ENCODE peak calls at places on chromosome 9, in seven cellular contexts. R, E, O, Y, C, L and S are unnamed samples.

GRCh38 chr9:114532561-114533237 is 27.4 kb upstream of the WHRN start:
- DNase-seq in R (no peak), E (no peak), O (no peak), Y (no peak), C (no peak), L (no peak), S (no peak)

GRCh38 chr9:135075234-135076142 is 12.0 kb upstream of the OLFM1 start:
- DNase-seq in R (peak), E (peak), O (no peak), Y (no peak), C (no peak), L (peak), S (no peak)

GRCh38 chr9:107000218-107000617 is 137.3 kb downstream of the ZNF462 start:
- DNase-seq in R (no peak), E (no peak), O (no peak), Y (no peak), C (no peak), L (no peak), S (no peak)

GRCh38 chr9:86792136-86792535 is 155.2 kb downstream of the GAS1 start:
- DNase-seq in R (no peak), E (no peak), O (no peak), Y (no peak), C (peak), L (no peak), S (no peak)

GRCh38 chr9:71509054-71509453 is 259.3 kb downstream of the CEMIP2 start:
- DNase-seq in R (no peak), E (no peak), O (no peak), Y (no peak), C (peak), L (no peak), S (no peak)

GRCh38 chr9:73806876-73807275 is 655.2 kb downstream of the ANXA1 start:
- DNase-seq in R (no peak), E (no peak), O (peak), Y (no peak), C (no peak), L (no peak), S (no peak)

GRCh38 chr9:114174876-114175771 is 19.8 kb downstream of the COL27A1 start:
- DNase-seq in R (peak), E (no peak), O (peak), Y (no peak), C (no peak), L (peak), S (no peak)

GRCh38 chr9:3863114-3863528 is 337.3 kb upstream of the RFX3 start:
- DNase-seq in R (no peak), E (no peak), O (peak), Y (no peak), C (peak), L (no peak), S (no peak)

GRCh38 chr9:88737031-88737430 is 202.1 kb downstream of the NXNL2 start:
- DNase-seq in R (no peak), E (no peak), O (no peak), Y (no peak), C (no peak), L (no peak), S (no peak)

GRCh38 chr9:18595597-18595996 is 121.6 kb downstream of the ADAMTSL1 start:
- DNase-seq in R (no peak), E (no peak), O (no peak), Y (no peak), C (no peak), L (no peak), S (no peak)

GRCh38 chr9:111992523-111992922 is 95.9 kb downstream of the UGCG start:
- DNase-seq in R (no peak), E (no peak), O (peak), Y (no peak), C (peak), L (no peak), S (peak)

GRCh38 chr9:131709741-131710499 is 30.0 kb downstream of the RAPGEF1 start:
- DNase-seq in R (no peak), E (no peak), O (peak), Y (no peak), C (no peak), L (no peak), S (peak)

GRCh38 chr9:124295097-124295794 is 37.5 kb downstream of the NEK6 start:
- DNase-seq in R (no peak), E (no peak), O (peak), Y (no peak), C (no peak), L (no peak), S (peak)

GRCh38 chr9:124292696-124293593 is 35.2 kb downstream of the NEK6 start:
- DNase-seq in R (no peak), E (no peak), O (no peak), Y (no peak), C (no peak), L (no peak), S (no peak)

GRCh38 chr9:124296094-124296493 is 38.3 kb downstream of the NEK6 start:
- DNase-seq in R (no peak), E (no peak), O (no peak), Y (no peak), C (no peak), L (no peak), S (no peak)

GRCh38 chr9:124291801-124292396 is 34.1 kb downstream of the NEK6 start:
- DNase-seq in R (no peak), E (no peak), O (no peak), Y (no peak), C (no peak), L (no peak), S (peak)

GRCh38 chr9:124293712-124294504 is 36.2 kb downstream of the NEK6 start:
- DNase-seq in R (no peak), E (no peak), O (no peak), Y (no peak), C (peak), L (no peak), S (no peak)
- TF ChIP-seq CTCF in R (no peak), E (peak), O (peak), Y (no peak), C (no peak), L (no peak), S (no peak)

GRCh38 chr9:36798350-36799065 is 225.8 kb downstream of the MELK start:
- DNase-seq in R (no peak), E (peak), O (no peak), Y (no peak), C (peak), L (no peak), S (no peak)
- TF ChIP-seq CTCF in R (no peak), E (peak), O (no peak), Y (peak), C (peak), L (no peak), S (peak)

GRCh38 chr9:121463026-121463827 is 36.4 kb downstream of the GGTA1 start:
- DNase-seq in R (peak), E (peak), O (peak), Y (peak), C (peak), L (peak), S (peak)
- TF ChIP-seq CTCF in R (no peak), E (peak), O (peak), Y (peak), C (peak), L (no peak), S (peak)

DNA sequence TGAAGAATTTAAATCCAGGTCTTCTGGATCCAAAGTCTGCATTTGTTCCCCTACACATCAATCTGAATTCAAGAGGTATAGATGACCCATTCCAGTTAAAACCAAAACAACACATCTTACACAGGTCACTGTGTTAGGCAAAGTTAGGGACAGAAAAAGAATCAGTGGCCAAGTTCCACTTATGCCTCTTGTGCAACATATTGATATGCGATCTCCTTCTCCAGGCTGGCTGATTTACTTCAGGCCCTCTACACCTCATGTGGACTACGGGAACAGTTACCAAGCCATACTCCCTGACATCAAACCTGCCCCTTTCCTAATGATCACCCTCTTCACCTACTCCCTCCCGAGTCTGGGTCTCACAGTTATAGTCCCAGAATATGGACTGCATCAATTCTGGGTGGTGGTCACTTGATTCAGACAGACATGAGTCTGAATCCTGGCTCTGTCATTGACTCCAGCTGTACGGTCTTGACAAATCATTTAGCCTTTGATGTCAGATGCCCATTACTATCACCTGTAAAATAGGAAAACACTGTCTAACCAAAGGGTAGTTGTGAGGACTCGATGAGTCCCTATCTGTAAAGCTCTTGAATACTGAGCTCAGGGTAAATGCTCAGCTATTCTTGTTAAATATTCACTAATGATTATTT is 26.0 kb downstream of the GOLGA1 start:
- DNase-seq in R (no peak), E (no peak), O (no peak), Y (no peak), C (no peak), L (no peak), S (no peak)
- TF ChIP-seq CTCF in R (no peak), E (no peak), O (no peak), Y (no peak), C (no peak), L (no peak), S (no peak)

GRCh38 chr9:138053996-138054752 is 176.6 kb downstream of the CACNA1B start:
- DNase-seq in R (no peak), E (peak), O (no peak), Y (no peak), C (no peak), L (peak), S (no peak)
- TF ChIP-seq CTCF in R (no peak), E (no peak), O (no peak), Y (no peak), C (no peak), L (no peak), S (no peak)

GRCh38 chr9:136343884-136344269 is 16.5 kb downstream of the GPSM1 start:
- DNase-seq in R (no peak), E (no peak), O (no peak), Y (no peak), C (no peak), L (no peak), S (no peak)

GRCh38 chr9:136341042-136341655 is 13.8 kb downstream of the GPSM1 start:
- DNase-seq in R (no peak), E (no peak), O (no peak), Y (no peak), C (no peak), L (no peak), S (no peak)

GRCh38 chr9:136343121-136343883 is 16.0 kb downstream of the GPSM1 start:
- DNase-seq in R (no peak), E (no peak), O (no peak), Y (no peak), C (no peak), L (no peak), S (no peak)

GRCh38 chr9:136341769-136342168 is 14.4 kb downstream of the GPSM1 start:
- DNase-seq in R (no peak), E (no peak), O (no peak), Y (no peak), C (no peak), L (no peak), S (no peak)

DNA sequence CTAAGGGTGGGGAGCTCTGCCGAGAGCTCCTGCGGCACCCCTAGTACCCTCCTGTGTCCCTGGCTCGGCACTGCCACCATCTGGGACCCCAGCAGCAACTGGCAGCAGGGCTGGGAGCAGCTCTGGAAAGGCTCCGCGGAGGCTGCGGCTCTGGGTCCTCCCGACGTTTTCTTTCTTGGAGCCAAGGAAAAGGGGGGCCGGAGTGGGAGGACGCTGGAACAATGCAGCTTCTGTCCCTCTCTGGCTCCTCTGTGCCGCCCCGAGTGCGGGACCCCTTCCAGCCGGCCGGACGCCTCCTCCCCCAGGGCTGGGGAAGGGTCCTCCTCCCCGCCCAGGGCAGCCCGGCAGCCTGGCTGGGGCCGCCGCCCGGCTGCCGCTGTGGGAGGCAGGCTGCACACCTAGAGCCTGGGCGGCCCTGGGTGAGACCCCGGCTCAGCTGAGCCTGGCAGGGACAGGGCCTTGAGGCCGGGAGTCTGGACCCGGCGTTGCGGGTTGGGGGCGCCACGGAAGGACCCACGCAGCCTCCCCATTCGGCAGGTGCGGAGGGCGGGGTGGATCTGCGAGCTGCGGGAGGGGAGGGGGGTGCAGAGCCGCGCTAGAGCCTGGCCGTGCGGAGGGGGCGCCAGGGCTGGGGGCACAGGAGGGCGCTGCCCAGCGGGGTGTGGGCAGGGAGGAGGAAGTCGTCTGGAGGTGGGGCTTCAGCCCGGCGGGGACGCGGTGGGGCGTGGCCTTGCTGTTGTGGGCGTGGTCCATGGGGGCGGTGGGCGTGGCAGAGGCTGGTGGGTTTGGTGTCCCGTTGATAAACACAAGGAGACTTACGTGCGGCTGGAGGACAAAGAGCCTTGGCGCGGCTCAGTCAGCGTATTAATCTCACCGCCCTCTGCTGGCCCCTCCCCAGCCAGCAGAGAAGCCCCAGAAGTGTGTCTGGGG is 15.1 kb downstream of the GPSM1 start:
- DNase-seq in R (peak), E (peak), O (peak), Y (peak), C (no peak), L (peak), S (peak)
- TF ChIP-seq CTCF in R (no peak), E (peak), O (no peak), Y (no peak), C (no peak), L (no peak), S (no peak)

GRCh38 chr9:91033802-91034201 is 232.2 kb downstream of the SYK start:
- DNase-seq in R (peak), E (peak), O (no peak), Y (no peak), C (peak), L (no peak), S (peak)
- TF ChIP-seq CTCF in R (peak), E (peak), O (peak), Y (peak), C (peak), L (no peak), S (peak)

GRCh38 chr9:126146254-126147145 is 180.1 kb upstream of the MVB12B start:
- DNase-seq in R (no peak), E (peak), O (no peak), Y (peak), C (peak), L (no peak), S (peak)
- TF ChIP-seq CTCF in R (no peak), E (peak), O (peak), Y (peak), C (peak), L (no peak), S (peak)

GRCh38 chr9:21155501-21155900 is 11.0 kb downstream of the IFNA21 start:
- DNase-seq in R (no peak), E (no peak), O (peak), Y (no peak), C (no peak), L (no peak), S (no peak)

DNA sequence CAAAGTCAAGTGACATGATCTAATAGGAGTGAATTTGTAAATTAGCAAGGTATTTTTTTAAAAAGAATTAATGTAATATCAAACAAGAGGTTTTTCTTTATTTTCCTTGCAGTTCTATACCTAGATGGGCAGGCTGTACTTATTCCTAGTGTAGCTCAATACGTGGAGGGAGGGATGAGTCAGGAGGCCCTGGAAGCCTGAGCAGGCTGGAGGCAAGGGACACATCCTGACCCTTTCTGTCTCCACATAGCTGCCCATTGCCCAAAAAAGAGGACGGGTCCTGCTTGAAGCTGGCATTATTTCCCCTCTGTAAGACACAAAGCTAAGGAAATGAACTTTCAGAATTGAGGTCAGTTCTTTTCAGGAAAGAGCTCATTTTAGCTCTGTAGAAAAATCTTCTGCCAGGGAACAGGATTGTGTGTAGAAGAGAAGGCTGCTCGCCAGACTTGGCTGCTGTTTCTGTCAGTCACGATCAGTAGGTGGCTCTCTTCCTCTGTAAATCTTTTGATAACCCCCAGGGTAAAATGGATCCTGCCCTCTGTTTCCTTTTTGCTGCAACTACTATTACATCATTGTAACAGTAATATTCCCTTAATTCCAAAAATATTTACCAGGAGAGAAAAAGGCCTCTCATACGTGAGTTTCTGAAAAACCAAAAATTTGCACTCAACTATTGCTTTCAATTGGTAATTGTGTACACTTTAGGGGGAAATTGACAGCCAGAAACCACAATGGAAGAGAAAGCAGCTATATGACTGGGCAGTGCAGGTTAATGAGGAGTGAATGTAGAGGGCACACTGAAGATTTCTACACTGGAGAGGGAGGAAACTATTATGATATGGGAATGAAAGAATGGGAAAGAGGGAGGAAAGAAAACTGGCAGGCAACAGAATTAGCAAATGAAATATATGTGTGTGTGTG is 12.3 kb upstream of the IFNW1 start:
- DNase-seq in R (no peak), E (peak), O (peak), Y (peak), C (peak), L (no peak), S (peak)
- TF ChIP-seq CTCF in R (no peak), E (peak), O (no peak), Y (peak), C (peak), L (no peak), S (peak)

GRCh38 chr9:34810187-34810524 is 100.2 kb upstream of the CCL21 start:
- DNase-seq in R (no peak), E (no peak), O (no peak), Y (no peak), C (no peak), L (no peak), S (no peak)

GRCh38 chr9:34809504-34810186 is 99.7 kb upstream of the CCL21 start:
- DNase-seq in R (peak), E (peak), O (peak), Y (peak), C (no peak), L (no peak), S (peak)
- TF ChIP-seq CTCF in R (no peak), E (peak), O (peak), Y (peak), C (no peak), L (no peak), S (no peak)